ENCODE peak calls at places on chromosomes 5 and 9, in six cellular contexts. One of them, this sample, is unnamed.

GRCh38 chr5:26893078-26893477 is 145.3 kb downstream of the CDH9 start:
- DNase-seq in B cell: no peak
- DNase-seq in upper lobe of right lung: no peak
- DNase-seq in tibial nerve: no peak
- DNase-seq in fibroblast of villous mesenchyme: no peak
- DNase-seq in foreskin fibroblast: no peak
- DNase-seq in this sample: no peak

GRCh38 chr5:55538621-55539020 is 3.9 kb upstream of the PLPP1 start:
- DNase-seq in B cell: peak
- DNase-seq in upper lobe of right lung: no peak
- DNase-seq in tibial nerve: no peak
- DNase-seq in fibroblast of villous mesenchyme: peak
- DNase-seq in foreskin fibroblast: peak
- DNase-seq in this sample: no peak

GRCh38 chr5:38249286-38249685 is 9.1 kb upstream of the EGFLAM start:
- DNase-seq in B cell: no peak
- DNase-seq in upper lobe of right lung: no peak
- DNase-seq in tibial nerve: no peak
- DNase-seq in fibroblast of villous mesenchyme: peak
- DNase-seq in foreskin fibroblast: peak
- DNase-seq in this sample: no peak

GRCh38 chr5:38994329-38994927 is 79.8 kb downstream of the RICTOR start:
- DNase-seq in B cell: peak
- DNase-seq in upper lobe of right lung: no peak
- DNase-seq in tibial nerve: no peak
- DNase-seq in fibroblast of villous mesenchyme: peak
- DNase-seq in foreskin fibroblast: peak
- DNase-seq in this sample: no peak

GRCh38 chr5:177447066-177447610 is 524 bp downstream of the PRR7 start:
- DNase-seq in B cell: peak
- DNase-seq in upper lobe of right lung: peak
- DNase-seq in tibial nerve: no peak
- DNase-seq in fibroblast of villous mesenchyme: peak
- DNase-seq in foreskin fibroblast: peak
- DNase-seq in this sample: no peak

GRCh38 chr9:35341585-35341984 is 148.3 kb upstream of the RUSC2 start:
- DNase-seq in B cell: no peak
- DNase-seq in upper lobe of right lung: peak
- DNase-seq in tibial nerve: peak
- DNase-seq in fibroblast of villous mesenchyme: peak
- DNase-seq in foreskin fibroblast: peak
- DNase-seq in this sample: no peak

GRCh38 chr5:159764283-159764927 is 151.9 kb upstream of the ADRA1B start:
- DNase-seq in B cell: no peak
- DNase-seq in upper lobe of right lung: no peak
- DNase-seq in tibial nerve: no peak
- DNase-seq in fibroblast of villous mesenchyme: peak
- DNase-seq in foreskin fibroblast: peak
- DNase-seq in this sample: no peak

GRCh38 chr9:77277719-77278118 is 100.4 kb downstream of the VPS13A start:
- DNase-seq in B cell: no peak
- DNase-seq in upper lobe of right lung: no peak
- DNase-seq in tibial nerve: no peak
- DNase-seq in fibroblast of villous mesenchyme: no peak
- DNase-seq in foreskin fibroblast: no peak
- DNase-seq in this sample: no peak

GRCh38 chr9:84673806-84674205 is 4.3 kb downstream of the NTRK2 start:
- DNase-seq in B cell: no peak
- DNase-seq in upper lobe of right lung: no peak
- DNase-seq in tibial nerve: no peak
- DNase-seq in fibroblast of villous mesenchyme: no peak
- DNase-seq in foreskin fibroblast: no peak
- DNase-seq in this sample: no peak

GRCh38 chr9:114911167-114911821 is 19.1 kb downstream of the TNFSF8 start:
- DNase-seq in B cell: no peak
- DNase-seq in upper lobe of right lung: no peak
- DNase-seq in tibial nerve: no peak
- DNase-seq in fibroblast of villous mesenchyme: peak
- DNase-seq in foreskin fibroblast: peak
- DNase-seq in this sample: peak

GRCh38 chr5:60597570-60597969 is 102.4 kb downstream of the DEPDC1B start:
- DNase-seq in B cell: peak
- DNase-seq in upper lobe of right lung: no peak
- DNase-seq in tibial nerve: no peak
- DNase-seq in fibroblast of villous mesenchyme: no peak
- DNase-seq in foreskin fibroblast: no peak
- DNase-seq in this sample: no peak

GRCh38 chr5:154829589-154830218 is 20.7 kb downstream of the FAXDC2 start:
- DNase-seq in B cell: no peak
- DNase-seq in upper lobe of right lung: peak
- DNase-seq in tibial nerve: no peak
- DNase-seq in fibroblast of villous mesenchyme: no peak
- DNase-seq in foreskin fibroblast: peak
- DNase-seq in this sample: no peak

GRCh38 chr9:111798786-111799185 is 4.0 kb upstream of the SHOC1 start:
- DNase-seq in B cell: no peak
- DNase-seq in upper lobe of right lung: no peak
- DNase-seq in tibial nerve: no peak
- DNase-seq in fibroblast of villous mesenchyme: peak
- DNase-seq in foreskin fibroblast: peak
- DNase-seq in this sample: no peak

GRCh38 chr5:134508521-134509195 is 16.8 kb upstream of the JADE2 start:
- DNase-seq in B cell: no peak
- DNase-seq in upper lobe of right lung: no peak
- DNase-seq in tibial nerve: no peak
- DNase-seq in fibroblast of villous mesenchyme: no peak
- DNase-seq in foreskin fibroblast: no peak
- DNase-seq in this sample: no peak

GRCh38 chr5:133311171-133311570 is 259.4 kb downstream of the HSPA4 start:
- DNase-seq in B cell: no peak
- DNase-seq in upper lobe of right lung: no peak
- DNase-seq in tibial nerve: no peak
- DNase-seq in fibroblast of villous mesenchyme: no peak
- DNase-seq in foreskin fibroblast: no peak
- DNase-seq in this sample: no peak

GRCh38 chr5:143374496-143375217 is 28.8 kb downstream of the NR3C1 start:
- DNase-seq in B cell: no peak
- DNase-seq in upper lobe of right lung: no peak
- DNase-seq in tibial nerve: no peak
- DNase-seq in fibroblast of villous mesenchyme: no peak
- DNase-seq in foreskin fibroblast: peak
- DNase-seq in this sample: no peak

GRCh38 chr9:134651226-134651905 is 9.8 kb downstream of the COL5A1 start:
- DNase-seq in B cell: no peak
- DNase-seq in upper lobe of right lung: peak
- DNase-seq in tibial nerve: no peak
- DNase-seq in fibroblast of villous mesenchyme: no peak
- DNase-seq in foreskin fibroblast: no peak
- DNase-seq in this sample: no peak

GRCh38 chr9:126587187-126588185 is 26.2 kb upstream of the LMX1B start:
- DNase-seq in B cell: no peak
- DNase-seq in upper lobe of right lung: no peak
- DNase-seq in tibial nerve: no peak
- DNase-seq in fibroblast of villous mesenchyme: peak
- DNase-seq in foreskin fibroblast: no peak
- DNase-seq in this sample: no peak

GRCh38 chr5:139426222-139426885 is 13.0 kb downstream of the DNAJC18 start:
- DNase-seq in B cell: no peak
- DNase-seq in upper lobe of right lung: no peak
- DNase-seq in tibial nerve: no peak
- DNase-seq in fibroblast of villous mesenchyme: peak
- DNase-seq in foreskin fibroblast: peak
- DNase-seq in this sample: no peak

GRCh38 chr5:135158982-135159381 is 125.0 kb upstream of the PITX1 start:
- DNase-seq in B cell: no peak
- DNase-seq in upper lobe of right lung: no peak
- DNase-seq in tibial nerve: no peak
- DNase-seq in fibroblast of villous mesenchyme: no peak
- DNase-seq in foreskin fibroblast: no peak
- DNase-seq in this sample: peak

GRCh38 chr9:111726949-111727348 is 65.5 kb downstream of the GNG10 start:
- DNase-seq in B cell: no peak
- DNase-seq in upper lobe of right lung: no peak
- DNase-seq in tibial nerve: no peak
- DNase-seq in fibroblast of villous mesenchyme: no peak
- DNase-seq in foreskin fibroblast: no peak
- DNase-seq in this sample: no peak

GRCh38 chr9:130078547-130078946 is 24.8 kb downstream of the GPR107 start:
- DNase-seq in B cell: no peak
- DNase-seq in upper lobe of right lung: no peak
- DNase-seq in tibial nerve: no peak
- DNase-seq in fibroblast of villous mesenchyme: no peak
- DNase-seq in foreskin fibroblast: no peak
- DNase-seq in this sample: no peak

GRCh38 chr5:116378007-116378831 is 196.4 kb downstream of the SEMA6A start:
- DNase-seq in B cell: no peak
- DNase-seq in upper lobe of right lung: no peak
- DNase-seq in tibial nerve: no peak
- DNase-seq in fibroblast of villous mesenchyme: no peak
- DNase-seq in foreskin fibroblast: no peak
- DNase-seq in this sample: no peak

GRCh38 chr9:89513836-89514235 is 15.9 kb upstream of the SEMA4D start:
- DNase-seq in B cell: no peak
- DNase-seq in upper lobe of right lung: no peak
- DNase-seq in tibial nerve: no peak
- DNase-seq in fibroblast of villous mesenchyme: no peak
- DNase-seq in foreskin fibroblast: no peak
- DNase-seq in this sample: no peak

GRCh38 chr5:78644741-78645300 is 3.8 kb downstream of the LHFPL2 start:
- DNase-seq in B cell: no peak
- DNase-seq in upper lobe of right lung: no peak
- DNase-seq in tibial nerve: no peak
- DNase-seq in fibroblast of villous mesenchyme: no peak
- DNase-seq in foreskin fibroblast: peak
- DNase-seq in this sample: no peak

GRCh38 chr5:1511037-1511436 is 12.7 kb downstream of the LPCAT1 start:
- DNase-seq in B cell: peak
- DNase-seq in upper lobe of right lung: peak
- DNase-seq in tibial nerve: peak
- DNase-seq in fibroblast of villous mesenchyme: no peak
- DNase-seq in foreskin fibroblast: no peak
- DNase-seq in this sample: peak

GRCh38 chr5:89179761-89180160 is 296.8 kb upstream of the MEF2C start:
- DNase-seq in B cell: no peak
- DNase-seq in upper lobe of right lung: no peak
- DNase-seq in tibial nerve: no peak
- DNase-seq in fibroblast of villous mesenchyme: no peak
- DNase-seq in foreskin fibroblast: no peak
- DNase-seq in this sample: no peak

GRCh38 chr5:134539732-134540131 is 14.3 kb downstream of the JADE2 start:
- DNase-seq in B cell: no peak
- DNase-seq in upper lobe of right lung: no peak
- DNase-seq in tibial nerve: no peak
- DNase-seq in fibroblast of villous mesenchyme: no peak
- DNase-seq in foreskin fibroblast: no peak
- DNase-seq in this sample: no peak

GRCh38 chr5:155665371-155665770 is 651.8 kb downstream of the KIF4B start:
- DNase-seq in B cell: no peak
- DNase-seq in upper lobe of right lung: no peak
- DNase-seq in tibial nerve: no peak
- DNase-seq in fibroblast of villous mesenchyme: no peak
- DNase-seq in foreskin fibroblast: no peak
- DNase-seq in this sample: no peak

GRCh38 chr5:135230326-135230925 is 168.6 kb downstream of the MACROH2A1 start:
- DNase-seq in B cell: no peak
- DNase-seq in upper lobe of right lung: peak
- DNase-seq in tibial nerve: no peak
- DNase-seq in fibroblast of villous mesenchyme: peak
- DNase-seq in foreskin fibroblast: peak
- DNase-seq in this sample: no peak

GRCh38 chr5:15799612-15800011 is 299.6 kb downstream of the FBXL7 start:
- DNase-seq in B cell: no peak
- DNase-seq in upper lobe of right lung: no peak
- DNase-seq in tibial nerve: no peak
- DNase-seq in fibroblast of villous mesenchyme: no peak
- DNase-seq in foreskin fibroblast: no peak
- DNase-seq in this sample: no peak

DNA sequence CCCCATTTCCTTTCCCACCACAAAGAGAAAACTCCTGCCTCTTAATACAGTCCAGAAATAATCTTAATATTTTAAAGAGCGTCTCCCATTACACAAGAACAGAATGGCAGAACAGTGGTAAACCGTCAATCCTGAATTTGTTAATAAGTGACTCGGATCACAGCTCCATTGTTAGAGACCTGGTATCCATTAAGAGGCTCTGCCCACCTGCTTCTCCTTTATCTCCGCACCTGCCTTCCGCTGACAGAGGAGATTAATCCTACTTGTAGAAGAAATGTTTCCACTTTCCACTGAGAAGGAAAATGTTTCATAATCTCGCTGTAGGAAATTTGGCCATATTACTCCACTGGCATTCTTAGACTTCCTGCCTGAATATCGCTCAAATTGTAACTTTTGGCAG is 1493.2 kb downstream of the MAT2B start:
- DNase-seq in B cell: no peak
- DNase-seq in upper lobe of right lung: no peak
- DNase-seq in tibial nerve: no peak
- DNase-seq in fibroblast of villous mesenchyme: no peak
- DNase-seq in foreskin fibroblast: no peak
- DNase-seq in this sample: no peak
- TF ChIP-seq CTCF in B cell: no peak
- TF ChIP-seq CTCF in upper lobe of right lung: no peak
- TF ChIP-seq CTCF in tibial nerve: no peak
- TF ChIP-seq CTCF in fibroblast of villous mesenchyme: no peak
- TF ChIP-seq CTCF in foreskin fibroblast: no peak
- TF ChIP-seq CTCF in this sample: no peak

GRCh38 chr5:119270955-119271757 is 84.7 kb upstream of the TNFAIP8 start:
- DNase-seq in B cell: no peak
- DNase-seq in upper lobe of right lung: no peak
- DNase-seq in tibial nerve: no peak
- DNase-seq in fibroblast of villous mesenchyme: peak
- DNase-seq in foreskin fibroblast: no peak
- DNase-seq in this sample: no peak
- TF ChIP-seq CTCF in B cell: no peak
- TF ChIP-seq CTCF in upper lobe of right lung: no peak
- TF ChIP-seq CTCF in tibial nerve: no peak
- TF ChIP-seq CTCF in fibroblast of villous mesenchyme: no peak
- TF ChIP-seq CTCF in foreskin fibroblast: no peak
- TF ChIP-seq CTCF in this sample: no peak

GRCh38 chr9:113508111-113508749 is 44.7 kb downstream of the RGS3 start:
- DNase-seq in B cell: no peak
- DNase-seq in upper lobe of right lung: no peak
- DNase-seq in tibial nerve: no peak
- DNase-seq in fibroblast of villous mesenchyme: peak
- DNase-seq in foreskin fibroblast: no peak
- DNase-seq in this sample: no peak
- TF ChIP-seq CTCF in B cell: no peak
- TF ChIP-seq CTCF in upper lobe of right lung: no peak
- TF ChIP-seq CTCF in tibial nerve: no peak
- TF ChIP-seq CTCF in fibroblast of villous mesenchyme: peak
- TF ChIP-seq CTCF in foreskin fibroblast: no peak
- TF ChIP-seq CTCF in this sample: no peak

DNA sequence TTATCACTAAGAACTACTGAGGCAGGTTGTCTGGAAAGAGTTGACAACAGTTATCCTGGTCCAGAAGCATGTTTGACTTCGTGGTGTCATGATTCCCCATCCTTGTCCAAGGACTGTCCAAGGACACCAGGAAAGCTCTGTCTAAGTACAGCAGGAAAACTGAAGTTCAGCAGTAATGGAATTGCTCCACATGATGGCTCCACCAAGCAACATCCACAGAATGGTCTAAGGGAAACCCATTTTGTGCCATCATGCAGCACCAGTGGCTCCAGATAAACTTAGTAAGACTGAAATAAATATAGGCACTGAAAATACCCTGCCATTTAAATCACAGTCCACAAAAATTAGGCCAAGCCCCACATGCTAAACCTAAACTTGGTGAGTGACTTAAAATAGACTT is 192.8 kb downstream of the CDH18 start:
- DNase-seq in B cell: no peak
- DNase-seq in upper lobe of right lung: no peak
- DNase-seq in tibial nerve: no peak
- DNase-seq in fibroblast of villous mesenchyme: peak
- DNase-seq in foreskin fibroblast: peak
- DNase-seq in this sample: no peak
- TF ChIP-seq CTCF in B cell: no peak
- TF ChIP-seq CTCF in upper lobe of right lung: no peak
- TF ChIP-seq CTCF in tibial nerve: no peak
- TF ChIP-seq CTCF in fibroblast of villous mesenchyme: peak
- TF ChIP-seq CTCF in foreskin fibroblast: peak
- TF ChIP-seq CTCF in this sample: peak